ENCODE peak calls at places on chromosomes 13 and 19, in ten cellular contexts. T, B, C, N, J, W, A, D, Q and Z are unnamed samples.

GRCh38 chr13:29977721-29978120 is 127.3 kb upstream of the UBL3 start:
- DNase-seq in Q (no peak), A (no peak), J (no peak), B (no peak), T (no peak), N (no peak), W (no peak), D (no peak), C (no peak), Z (no peak)

GRCh38 chr13:24511019-24511823 is 1.4 kb downstream of the PARP4 start:
- DNase-seq in W (no peak), C (no peak), B (no peak), J (peak), N (no peak), Q (peak), T (peak), D (no peak), A (peak), Z (no peak)

GRCh38 chr13:50518131-50518530 is 325.4 kb downstream of the DLEU7 start:
- DNase-seq in W (no peak), A (no peak), Q (no peak), C (no peak), T (no peak), D (no peak), B (no peak), N (no peak), J (no peak), Z (no peak)

GRCh38 chr19:52992109-52993004 is 21.4 kb upstream of the ERVV-1 start:
- DNase-seq in T (no peak), W (no peak), Q (no peak), D (no peak), J (no peak), A (peak), C (peak), B (peak), N (no peak), Z (peak)

GRCh38 chr19:18761531-18762110 is 29.5 kb downstream of the COMP start:
- DNase-seq in A (no peak), Q (no peak), B (no peak), W (no peak), C (no peak), D (no peak), T (no peak), J (no peak), N (no peak), Z (no peak)

GRCh38 chr13:101258071-101258470 is 158.2 kb downstream of the NALCN start:
- DNase-seq in W (no peak), N (no peak), T (peak), C (no peak), A (peak), J (no peak), B (no peak), Q (peak), D (no peak), Z (no peak)

GRCh38 chr19:35522745-35523327 is 5.3 kb downstream of the SBSN start:
- DNase-seq in N (no peak), W (no peak), D (no peak), T (no peak), C (no peak), Q (no peak), A (no peak), J (no peak), B (no peak), Z (no peak)

GRCh38 chr13:111399334-111399733 is 78.9 kb downstream of the TEX29 start:
- DNase-seq in N (no peak), Q (no peak), D (no peak), C (no peak), T (no peak), A (no peak), B (peak), J (no peak), W (no peak), Z (no peak)

GRCh38 chr13:51946163-51946669 is 65.0 kb downstream of the ATP7B start:
- DNase-seq in A (no peak), N (no peak), C (no peak), B (no peak), D (no peak), T (no peak), W (no peak), J (no peak), Q (no peak), Z (no peak)

GRCh38 chr13:93098972-93099371 is 127.6 kb upstream of the GPC6 start:
- DNase-seq in N (no peak), Q (no peak), D (no peak), C (no peak), W (no peak), B (no peak), A (no peak), J (no peak), T (no peak), Z (no peak)

GRCh38 chr13:29619995-29620394 is 24.5 kb upstream of the SLC7A1 start:
- DNase-seq in A (no peak), D (no peak), C (no peak), J (no peak), Q (peak), T (peak), W (no peak), N (no peak), B (no peak), Z (no peak)

GRCh38 chr13:21717817-21718216 is 46.9 kb downstream of the FGF9 start:
- DNase-seq in J (no peak), A (no peak), B (no peak), D (no peak), C (no peak), W (no peak), T (no peak), N (no peak), Q (no peak), Z (no peak)

GRCh38 chr13:109509154-109509905 is 277.1 kb downstream of the IRS2 start:
- DNase-seq in B (no peak), A (peak), C (no peak), J (peak), D (peak), T (peak), W (no peak), N (no peak), Q (peak), Z (no peak)

GRCh38 chr13:45333973-45334922 is 6.7 kb downstream of the TPT1 start:
- DNase-seq in A (peak), T (no peak), C (no peak), N (no peak), B (no peak), J (no peak), D (no peak), W (no peak), Q (peak), Z (no peak)

GRCh38 chr13:19153782-19154450 is 27.7 kb downstream of the TUBA3C start:
- DNase-seq in B (no peak), J (no peak), D (no peak), T (no peak), A (no peak), Q (no peak), C (no peak), W (no peak), N (no peak), Z (no peak)

GRCh38 chr13:91313103-91313502 is 34.4 kb upstream of the MIR17HG start:
- DNase-seq in W (no peak), C (no peak), D (no peak), T (no peak), N (no peak), A (peak), B (no peak), Q (peak), J (no peak), Z (no peak)

GRCh38 chr13:98327326-98328314 is 150.6 kb upstream of the RNF113B start:
- DNase-seq in Q (peak), W (no peak), N (no peak), C (no peak), D (no peak), B (no peak), A (peak), J (peak), T (peak), Z (no peak)

GRCh38 chr13:112424098-112424497 is 47.9 kb downstream of the SPACA7 start:
- DNase-seq in W (no peak), N (no peak), T (no peak), A (no peak), D (no peak), Q (no peak), B (no peak), J (no peak), C (no peak), Z (no peak)

GRCh38 chr19:30374791-30375650 is 2.8 kb downstream of the ZNF536 start:
- DNase-seq in D (no peak), A (no peak), T (no peak), W (peak), C (no peak), N (no peak), J (no peak), B (no peak), Q (no peak), Z (no peak)

GRCh38 chr13:33279898-33280549 is 5.5 kb downstream of the STARD13 start:
- DNase-seq in D (peak), B (peak), T (no peak), Q (peak), A (peak), N (no peak), C (no peak), W (no peak), J (no peak), Z (no peak)

GRCh38 chr19:19280561-19280960 is 7.5 kb upstream of the TM6SF2 start:
- DNase-seq in N (no peak), T (no peak), B (no peak), C (no peak), D (no peak), Q (peak), J (no peak), A (peak), W (no peak), Z (no peak)

GRCh38 chr13:101880581-101880980 is 428.1 kb downstream of the ITGBL1 start:
- DNase-seq in A (no peak), C (no peak), Q (no peak), T (no peak), J (no peak), N (no peak), W (no peak), B (no peak), D (no peak), Z (no peak)

GRCh38 chr19:2332341-2333026 is 4.0 kb downstream of the SPPL2B start:
- DNase-seq in T (no peak), C (peak), D (no peak), Q (peak), W (no peak), A (no peak), N (peak), J (no peak), B (no peak), Z (peak)

GRCh38 chr13:28636078-28636477 is 22.9 kb upstream of the POMP start:
- DNase-seq in D (no peak), C (no peak), Q (peak), W (no peak), A (peak), N (no peak), T (peak), J (no peak), B (no peak), Z (no peak)

GRCh38 chr13:97539651-97540230 is 105.8 kb downstream of the RAP2A start:
- DNase-seq in C (no peak), A (peak), D (no peak), J (no peak), N (no peak), W (no peak), Q (no peak), B (no peak), T (no peak), Z (no peak)

GRCh38 chr13:31046711-31047279 is 114.3 kb downstream of the TEX26 start:
- DNase-seq in Q (no peak), T (no peak), D (peak), C (no peak), B (no peak), W (no peak), J (no peak), A (peak), N (no peak), Z (peak)

GRCh38 chr13:31045621-31046081 is 113.2 kb downstream of the TEX26 start:
- DNase-seq in B (peak), J (peak), C (peak), W (no peak), N (peak), D (peak), T (peak), Q (peak), A (peak), Z (no peak)

GRCh38 chr13:31043891-31044657 is 111.6 kb downstream of the TEX26 start:
- DNase-seq in D (peak), B (peak), W (peak), J (peak), N (peak), A (peak), T (no peak), C (peak), Q (peak), Z (peak)

GRCh38 chr13:31042501-31043165 is 110.2 kb downstream of the TEX26 start:
- DNase-seq in Q (no peak), J (no peak), N (no peak), B (no peak), D (no peak), W (no peak), A (no peak), T (no peak), C (no peak), Z (no peak)

DNA sequence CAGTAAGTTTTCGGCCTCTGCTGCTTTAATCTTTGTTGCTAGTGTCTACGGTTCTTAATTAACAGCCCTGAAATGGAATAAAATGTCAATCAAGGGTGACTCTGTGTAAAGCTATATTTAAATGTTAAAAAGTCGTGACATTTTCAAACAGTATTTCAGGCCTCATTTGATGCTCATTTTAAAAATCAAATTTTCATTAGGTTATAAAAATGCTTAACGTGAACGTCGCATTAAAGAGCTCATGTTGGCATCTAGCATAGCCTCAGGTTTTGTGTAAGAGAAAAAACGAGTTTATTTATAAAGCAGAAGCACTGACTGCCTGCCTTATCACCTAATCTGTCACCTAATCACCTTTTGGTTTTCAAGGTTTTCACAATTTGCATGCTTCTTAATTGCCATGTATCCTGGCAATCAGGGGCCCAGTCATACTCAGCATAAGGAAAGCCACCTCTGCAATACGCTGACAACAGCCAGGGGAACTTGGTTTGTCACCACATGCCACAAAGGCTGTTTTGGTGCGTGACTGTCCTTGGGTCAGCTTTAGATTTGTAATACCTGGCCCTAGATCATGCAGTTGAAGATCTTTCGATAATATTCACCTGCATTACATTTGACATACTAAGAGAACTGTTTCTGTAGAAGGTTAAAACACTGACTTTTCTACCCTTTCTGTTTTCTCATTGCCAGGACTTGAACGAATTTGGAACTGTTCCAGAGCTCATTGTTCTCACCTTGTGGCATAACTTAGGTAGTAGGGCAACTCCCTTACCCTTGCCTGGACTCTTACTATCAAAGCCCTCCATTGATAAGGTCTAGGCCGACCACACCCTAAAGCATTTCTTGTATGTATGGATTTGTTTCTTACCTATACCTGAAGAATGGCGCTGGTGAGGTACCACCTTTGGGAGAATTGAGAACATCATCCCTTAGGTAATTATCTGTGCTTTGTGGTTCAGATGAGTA is 112.5 kb downstream of the TEX26 start:
- DNase-seq in T (no peak), N (no peak), B (no peak), W (no peak), A (no peak), J (no peak), C (no peak), D (no peak), Q (no peak), Z (no peak)
- TF ChIP-seq CTCF in T (no peak), N (peak), B (no peak), W (peak), A (no peak), J (no peak), C (no peak), D (no peak), Q (no peak), Z (no peak)

GRCh38 chr13:60754691-60755090 is 357.7 kb downstream of the TDRD3 start:
- DNase-seq in C (no peak), J (no peak), W (no peak), B (no peak), N (no peak), D (no peak), Q (no peak), A (no peak), T (no peak), Z (no peak)

GRCh38 chr13:60756306-60756705 is 359.3 kb downstream of the TDRD3 start:
- DNase-seq in N (no peak), W (no peak), C (no peak), B (no peak), D (no peak), J (no peak), T (no peak), A (peak), Q (peak), Z (no peak)

GRCh38 chr13:60754211-60754610 is 357.2 kb downstream of the TDRD3 start:
- DNase-seq in Q (no peak), A (no peak), J (no peak), C (no peak), D (no peak), B (no peak), T (no peak), N (no peak), W (no peak), Z (no peak)

GRCh38 chr13:60757481-60757880 is 360.5 kb downstream of the TDRD3 start:
- DNase-seq in A (no peak), Q (no peak), C (no peak), D (no peak), W (no peak), T (no peak), N (no peak), B (no peak), J (no peak), Z (no peak)

DNA sequence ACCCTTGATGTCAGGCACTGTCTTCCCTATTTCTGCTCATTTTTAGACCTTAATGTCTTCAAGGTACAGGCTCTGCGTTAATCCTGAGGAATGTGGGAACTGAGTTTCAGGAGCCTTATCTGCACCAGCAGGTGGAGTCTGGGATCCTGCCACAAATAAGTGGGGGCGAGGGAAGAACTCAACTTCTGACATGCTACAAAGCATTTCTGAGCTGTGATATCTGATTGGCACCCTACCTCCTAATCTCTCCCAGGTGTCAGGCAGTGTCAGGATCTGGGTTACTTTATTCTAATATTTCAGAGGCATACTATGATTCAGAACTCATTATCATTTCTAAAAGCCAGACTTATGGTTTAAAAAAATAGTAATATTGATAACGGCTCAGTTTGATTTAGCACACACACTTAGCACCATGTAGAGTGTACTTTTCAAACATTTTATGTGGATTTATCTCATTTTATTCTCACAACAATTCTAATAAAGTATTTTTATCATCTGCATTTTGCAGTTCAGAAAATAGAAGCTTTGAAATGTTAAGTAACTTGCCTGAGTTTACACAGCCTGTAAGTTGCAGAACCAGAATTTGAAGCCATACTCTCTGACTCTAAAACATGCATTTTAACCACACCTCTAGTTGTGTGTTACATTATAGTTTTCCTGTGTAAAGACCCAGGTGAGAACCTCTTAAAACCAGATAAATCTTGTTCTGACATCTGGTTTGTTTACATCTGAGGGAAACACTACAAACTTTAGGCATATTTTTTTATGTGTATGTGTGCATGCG is 358.6 kb downstream of the TDRD3 start:
- DNase-seq in J (no peak), W (no peak), C (no peak), Q (no peak), N (no peak), B (no peak), T (no peak), D (no peak), A (no peak), Z (no peak)
- TF ChIP-seq CTCF in J (no peak), W (no peak), C (no peak), Q (no peak), N (no peak), B (no peak), T (no peak), D (no peak), A (no peak), Z (no peak)

DNA sequence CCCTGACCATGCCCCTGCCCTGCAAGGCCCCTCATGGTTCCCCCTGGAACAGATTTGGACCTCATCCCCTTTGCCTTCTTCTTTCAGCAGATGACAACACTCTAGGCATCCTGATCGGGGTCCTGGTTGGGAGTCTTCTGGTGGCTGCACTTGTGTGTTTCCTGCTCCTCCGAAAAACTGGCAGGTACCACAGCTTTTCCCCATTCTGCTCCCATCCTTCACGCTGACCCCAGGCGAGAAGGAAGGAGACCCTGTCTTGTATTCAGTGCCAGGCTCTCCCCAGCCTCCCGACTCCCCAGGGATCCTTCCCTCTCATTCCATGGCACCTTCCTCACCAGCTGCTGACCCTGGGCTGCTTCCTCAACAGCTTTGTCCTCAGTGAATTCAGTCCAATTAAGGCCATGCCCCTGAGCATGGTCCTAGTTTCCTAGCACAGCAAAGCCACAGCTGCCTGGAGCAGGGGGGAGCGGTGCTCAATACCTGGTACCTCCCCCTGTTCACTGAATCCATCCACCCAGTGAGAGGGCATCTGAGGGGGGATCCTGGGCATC is 8.4 kb downstream of the CEACAM21 start:
- DNase-seq in T (no peak), N (no peak), Q (no peak), W (no peak), C (no peak), J (no peak), D (no peak), B (no peak), A (no peak), Z (no peak)
- TF ChIP-seq CTCF in T (no peak), N (no peak), Q (no peak), W (no peak), C (no peak), J (no peak), D (no peak), B (no peak), A (no peak), Z (no peak)

DNA sequence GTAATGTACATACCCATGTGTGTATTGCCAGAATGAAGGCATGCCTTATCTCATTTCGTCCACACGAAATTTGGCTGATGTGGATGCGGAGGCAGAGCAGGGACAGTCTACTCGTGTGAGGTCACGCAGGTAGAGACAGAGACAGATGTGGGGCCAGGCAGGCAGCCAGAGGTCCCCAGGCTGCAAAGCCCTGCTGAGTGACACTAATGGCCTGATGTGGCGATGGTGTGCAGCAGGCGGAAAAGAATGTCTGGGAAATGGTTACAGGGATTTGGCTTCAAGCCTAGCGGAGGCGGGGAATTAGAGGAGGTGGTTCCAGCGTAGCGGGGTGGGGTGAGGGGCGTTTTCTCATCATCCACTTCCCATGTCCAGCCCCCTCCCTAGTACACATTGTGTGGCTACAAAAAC is 4.2 kb upstream of the IZUMO2 start:
- DNase-seq in W (no peak), D (no peak), Q (no peak), A (no peak), J (no peak), B (no peak), N (no peak), T (no peak), C (no peak), Z (no peak)
- TF ChIP-seq CTCF in W (no peak), D (no peak), Q (no peak), A (no peak), J (no peak), B (no peak), N (no peak), T (no peak), C (no peak), Z (no peak)